ENCODE peak calls at places on chromosomes 3 and 15, in eight cellular contexts. One of them, this sample, is unnamed.

GRCh38 chr15:57296473-57297162 is 79.7 kb upstream of the CGNL1 start:
- DNase-seq in choroid plexus epithelial cell: no peak
- DNase-seq in fibroblast of the aortic adventitia: no peak
- DNase-seq in mesothelial cell of epicardium: no peak
- DNase-seq in HFFc6: no peak
- DNase-seq in progenitor cell of endocrine pancreas: no peak
- DNase-seq in nephron progenitor cell: no peak
- DNase-seq in ovary: no peak
- DNase-seq in this sample: no peak

GRCh38 chr15:92924216-92924615 is 24.1 kb downstream of the CHD2 start:
- DNase-seq in progenitor cell of endocrine pancreas: no peak
- DNase-seq in ovary: no peak
- DNase-seq in HFFc6: no peak
- DNase-seq in nephron progenitor cell: no peak
- DNase-seq in fibroblast of the aortic adventitia: peak
- DNase-seq in mesothelial cell of epicardium: no peak
- DNase-seq in choroid plexus epithelial cell: no peak
- DNase-seq in this sample: no peak

GRCh38 chr3:38039101-38039898 is at the start of gene DLEC1:
- DNase-seq in HFFc6: peak
- DNase-seq in choroid plexus epithelial cell: peak
- DNase-seq in progenitor cell of endocrine pancreas: no peak
- DNase-seq in ovary: peak
- DNase-seq in fibroblast of the aortic adventitia: peak
- DNase-seq in nephron progenitor cell: peak
- DNase-seq in mesothelial cell of epicardium: no peak
- DNase-seq in this sample: no peak

GRCh38 chr3:106249159-106249558 is 380.3 kb upstream of the CBLB start:
- DNase-seq in progenitor cell of endocrine pancreas: no peak
- DNase-seq in mesothelial cell of epicardium: no peak
- DNase-seq in HFFc6: no peak
- DNase-seq in fibroblast of the aortic adventitia: peak
- DNase-seq in choroid plexus epithelial cell: peak
- DNase-seq in nephron progenitor cell: no peak
- DNase-seq in ovary: no peak
- DNase-seq in this sample: peak

GRCh38 chr3:65303431-65303830 is 615.6 kb upstream of the ADAMTS9 start:
- DNase-seq in mesothelial cell of epicardium: no peak
- DNase-seq in HFFc6: no peak
- DNase-seq in nephron progenitor cell: no peak
- DNase-seq in ovary: no peak
- DNase-seq in fibroblast of the aortic adventitia: no peak
- DNase-seq in choroid plexus epithelial cell: no peak
- DNase-seq in progenitor cell of endocrine pancreas: no peak
- DNase-seq in this sample: peak

GRCh38 chr3:71695000-71695482 is 30.2 kb downstream of the EIF4E3 start:
- DNase-seq in choroid plexus epithelial cell: peak
- DNase-seq in mesothelial cell of epicardium: no peak
- DNase-seq in fibroblast of the aortic adventitia: no peak
- DNase-seq in progenitor cell of endocrine pancreas: no peak
- DNase-seq in HFFc6: no peak
- DNase-seq in ovary: peak
- DNase-seq in nephron progenitor cell: no peak
- DNase-seq in this sample: no peak

GRCh38 chr3:4506559-4507009 is 13.4 kb downstream of the ITPR1 start:
- DNase-seq in ovary: no peak
- DNase-seq in progenitor cell of endocrine pancreas: no peak
- DNase-seq in HFFc6: no peak
- DNase-seq in mesothelial cell of epicardium: no peak
- DNase-seq in fibroblast of the aortic adventitia: no peak
- DNase-seq in choroid plexus epithelial cell: no peak
- DNase-seq in nephron progenitor cell: no peak
- DNase-seq in this sample: no peak

GRCh38 chr15:69656271-69657030 is 203.8 kb downstream of the RPLP1 start:
- DNase-seq in choroid plexus epithelial cell: no peak
- DNase-seq in ovary: no peak
- DNase-seq in mesothelial cell of epicardium: no peak
- DNase-seq in HFFc6: no peak
- DNase-seq in progenitor cell of endocrine pancreas: no peak
- DNase-seq in nephron progenitor cell: no peak
- DNase-seq in fibroblast of the aortic adventitia: no peak
- DNase-seq in this sample: no peak

GRCh38 chr15:88913017-88913849 is at the start of gene MFGE8:
- DNase-seq in mesothelial cell of epicardium: peak
- DNase-seq in ovary: peak
- DNase-seq in progenitor cell of endocrine pancreas: peak
- DNase-seq in choroid plexus epithelial cell: peak
- DNase-seq in nephron progenitor cell: peak
- DNase-seq in fibroblast of the aortic adventitia: peak
- DNase-seq in HFFc6: peak
- DNase-seq in this sample: peak

GRCh38 chr3:131033480-131034080 is 6.9 kb downstream of the NEK11 start:
- DNase-seq in HFFc6: peak
- DNase-seq in fibroblast of the aortic adventitia: peak
- DNase-seq in progenitor cell of endocrine pancreas: no peak
- DNase-seq in mesothelial cell of epicardium: no peak
- DNase-seq in nephron progenitor cell: peak
- DNase-seq in choroid plexus epithelial cell: peak
- DNase-seq in ovary: no peak
- DNase-seq in this sample: no peak

GRCh38 chr3:101383156-101383575 is 62.8 kb upstream of the IMPG2 start:
- DNase-seq in progenitor cell of endocrine pancreas: no peak
- DNase-seq in HFFc6: no peak
- DNase-seq in mesothelial cell of epicardium: no peak
- DNase-seq in nephron progenitor cell: peak
- DNase-seq in choroid plexus epithelial cell: peak
- DNase-seq in ovary: no peak
- DNase-seq in fibroblast of the aortic adventitia: peak
- DNase-seq in this sample: no peak

GRCh38 chr3:120852412-120852811 is 55.6 kb upstream of the STXBP5L start:
- DNase-seq in progenitor cell of endocrine pancreas: no peak
- DNase-seq in ovary: no peak
- DNase-seq in mesothelial cell of epicardium: no peak
- DNase-seq in HFFc6: no peak
- DNase-seq in nephron progenitor cell: no peak
- DNase-seq in fibroblast of the aortic adventitia: no peak
- DNase-seq in choroid plexus epithelial cell: no peak
- DNase-seq in this sample: no peak

GRCh38 chr3:39637807-39638206 is 170.3 kb downstream of the MOBP start:
- DNase-seq in nephron progenitor cell: no peak
- DNase-seq in progenitor cell of endocrine pancreas: no peak
- DNase-seq in choroid plexus epithelial cell: peak
- DNase-seq in HFFc6: peak
- DNase-seq in ovary: no peak
- DNase-seq in fibroblast of the aortic adventitia: peak
- DNase-seq in mesothelial cell of epicardium: no peak
- DNase-seq in this sample: peak

GRCh38 chr3:23041918-23042696 is 161.0 kb upstream of the UBE2E2 start:
- DNase-seq in mesothelial cell of epicardium: no peak
- DNase-seq in nephron progenitor cell: no peak
- DNase-seq in choroid plexus epithelial cell: peak
- DNase-seq in progenitor cell of endocrine pancreas: no peak
- DNase-seq in HFFc6: no peak
- DNase-seq in fibroblast of the aortic adventitia: peak
- DNase-seq in ovary: no peak
- DNase-seq in this sample: peak

GRCh38 chr15:31402511-31403056 is 75.9 kb downstream of the KLF13 start:
- DNase-seq in choroid plexus epithelial cell: peak
- DNase-seq in fibroblast of the aortic adventitia: peak
- DNase-seq in HFFc6: no peak
- DNase-seq in nephron progenitor cell: no peak
- DNase-seq in ovary: peak
- DNase-seq in progenitor cell of endocrine pancreas: no peak
- DNase-seq in mesothelial cell of epicardium: no peak
- DNase-seq in this sample: peak

GRCh38 chr15:75606711-75607684 is 18.5 kb downstream of the SNUPN start:
- DNase-seq in nephron progenitor cell: no peak
- DNase-seq in fibroblast of the aortic adventitia: no peak
- DNase-seq in ovary: no peak
- DNase-seq in HFFc6: no peak
- DNase-seq in progenitor cell of endocrine pancreas: no peak
- DNase-seq in choroid plexus epithelial cell: peak
- DNase-seq in mesothelial cell of epicardium: no peak
- DNase-seq in this sample: no peak

GRCh38 chr3:27910456-27910855 is 188.3 kb upstream of the EOMES start:
- DNase-seq in nephron progenitor cell: no peak
- DNase-seq in progenitor cell of endocrine pancreas: no peak
- DNase-seq in mesothelial cell of epicardium: no peak
- DNase-seq in fibroblast of the aortic adventitia: peak
- DNase-seq in choroid plexus epithelial cell: no peak
- DNase-seq in ovary: no peak
- DNase-seq in HFFc6: no peak
- DNase-seq in this sample: no peak

DNA sequence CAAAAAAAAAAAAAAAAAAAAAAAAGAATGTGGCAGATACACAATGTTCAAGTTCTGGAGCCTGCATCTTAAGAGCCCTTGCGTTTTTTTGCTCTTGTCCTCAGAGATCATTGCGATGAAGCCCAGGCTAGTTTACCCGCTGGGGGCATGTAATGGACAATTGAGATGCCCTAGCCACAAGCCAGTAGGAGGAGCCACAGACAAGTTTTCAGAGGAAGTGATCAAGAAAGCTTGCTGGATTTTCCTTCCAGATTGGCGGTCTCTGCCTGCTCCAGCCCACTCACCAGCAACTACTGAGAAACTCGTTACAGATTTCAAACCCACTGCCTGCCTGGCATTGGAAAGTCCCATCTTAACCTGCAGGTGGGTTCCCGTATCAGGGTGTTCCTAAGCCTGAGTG is 192.1 kb upstream of the EOMES start:
- DNase-seq in ovary: no peak
- DNase-seq in fibroblast of the aortic adventitia: no peak
- DNase-seq in progenitor cell of endocrine pancreas: no peak
- DNase-seq in choroid plexus epithelial cell: peak
- DNase-seq in nephron progenitor cell: no peak
- DNase-seq in mesothelial cell of epicardium: no peak
- DNase-seq in HFFc6: no peak
- DNase-seq in this sample: no peak
- TF ChIP-seq CTCF in ovary: no peak
- TF ChIP-seq CTCF in fibroblast of the aortic adventitia: no peak
- TF ChIP-seq CTCF in progenitor cell of endocrine pancreas: no peak
- TF ChIP-seq CTCF in choroid plexus epithelial cell: peak
- TF ChIP-seq CTCF in nephron progenitor cell: no peak
- TF ChIP-seq CTCF in mesothelial cell of epicardium: no peak
- TF ChIP-seq CTCF in HFFc6: no peak
- TF ChIP-seq CTCF in this sample: peak

DNA sequence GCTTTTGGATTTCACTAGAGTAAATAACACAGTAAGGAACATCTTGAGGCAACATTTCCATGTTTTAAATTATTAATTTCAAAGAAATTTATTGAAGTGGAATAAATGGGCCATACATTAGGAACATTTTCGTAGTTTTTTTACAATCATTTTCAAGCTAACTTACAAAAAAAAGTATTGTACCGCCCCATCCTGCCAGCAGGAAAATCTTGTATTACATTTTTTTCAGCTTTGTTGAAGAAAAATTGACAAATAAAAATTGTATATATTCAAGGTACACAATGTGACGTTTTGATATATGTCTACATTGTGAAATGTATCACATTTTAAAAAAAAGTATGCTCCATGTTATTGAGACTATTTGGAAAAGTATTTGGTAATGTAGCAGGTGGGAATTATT is 1001.9 kb upstream of the NR2F2 start:
- DNase-seq in HFFc6: no peak
- DNase-seq in ovary: no peak
- DNase-seq in fibroblast of the aortic adventitia: no peak
- DNase-seq in choroid plexus epithelial cell: no peak
- DNase-seq in mesothelial cell of epicardium: no peak
- DNase-seq in progenitor cell of endocrine pancreas: no peak
- DNase-seq in nephron progenitor cell: no peak
- DNase-seq in this sample: no peak
- TF ChIP-seq CTCF in HFFc6: peak
- TF ChIP-seq CTCF in ovary: peak
- TF ChIP-seq CTCF in fibroblast of the aortic adventitia: no peak
- TF ChIP-seq CTCF in choroid plexus epithelial cell: no peak
- TF ChIP-seq CTCF in mesothelial cell of epicardium: no peak
- TF ChIP-seq CTCF in progenitor cell of endocrine pancreas: no peak
- TF ChIP-seq CTCF in nephron progenitor cell: peak
- TF ChIP-seq CTCF in this sample: no peak

GRCh38 chr3:134126153-134126552 is 96.4 kb upstream of the SLCO2A1 start:
- DNase-seq in mesothelial cell of epicardium: no peak
- DNase-seq in HFFc6: no peak
- DNase-seq in choroid plexus epithelial cell: peak
- DNase-seq in nephron progenitor cell: no peak
- DNase-seq in progenitor cell of endocrine pancreas: no peak
- DNase-seq in ovary: no peak
- DNase-seq in fibroblast of the aortic adventitia: no peak
- DNase-seq in this sample: no peak
- TF ChIP-seq CTCF in mesothelial cell of epicardium: no peak
- TF ChIP-seq CTCF in HFFc6: peak
- TF ChIP-seq CTCF in choroid plexus epithelial cell: peak
- TF ChIP-seq CTCF in nephron progenitor cell: no peak
- TF ChIP-seq CTCF in progenitor cell of endocrine pancreas: no peak
- TF ChIP-seq CTCF in ovary: no peak
- TF ChIP-seq CTCF in fibroblast of the aortic adventitia: peak
- TF ChIP-seq CTCF in this sample: peak

GRCh38 chr3:14949126-14949525 is 1.7 kb downstream of the NR2C2 start:
- DNase-seq in HFFc6: no peak
- DNase-seq in choroid plexus epithelial cell: peak
- DNase-seq in ovary: no peak
- DNase-seq in mesothelial cell of epicardium: no peak
- DNase-seq in nephron progenitor cell: no peak
- DNase-seq in progenitor cell of endocrine pancreas: no peak
- DNase-seq in fibroblast of the aortic adventitia: no peak
- DNase-seq in this sample: no peak

GRCh38 chr3:14947886-14948608 is 664 bp downstream of the NR2C2 start:
- DNase-seq in mesothelial cell of epicardium: peak
- DNase-seq in choroid plexus epithelial cell: peak
- DNase-seq in HFFc6: peak
- DNase-seq in progenitor cell of endocrine pancreas: peak
- DNase-seq in nephron progenitor cell: peak
- DNase-seq in fibroblast of the aortic adventitia: peak
- DNase-seq in ovary: peak
- DNase-seq in this sample: peak

GRCh38 chr3:14947105-14947885 is at the start of gene NR2C2:
- DNase-seq in HFFc6: peak
- DNase-seq in nephron progenitor cell: peak
- DNase-seq in mesothelial cell of epicardium: peak
- DNase-seq in fibroblast of the aortic adventitia: peak
- DNase-seq in progenitor cell of endocrine pancreas: peak
- DNase-seq in ovary: peak
- DNase-seq in choroid plexus epithelial cell: peak
- DNase-seq in this sample: no peak

GRCh38 chr3:14950274-14950673 is 2.9 kb downstream of the NR2C2 start:
- DNase-seq in fibroblast of the aortic adventitia: no peak
- DNase-seq in choroid plexus epithelial cell: no peak
- DNase-seq in mesothelial cell of epicardium: no peak
- DNase-seq in progenitor cell of endocrine pancreas: no peak
- DNase-seq in ovary: no peak
- DNase-seq in nephron progenitor cell: no peak
- DNase-seq in HFFc6: no peak
- DNase-seq in this sample: no peak

DNA sequence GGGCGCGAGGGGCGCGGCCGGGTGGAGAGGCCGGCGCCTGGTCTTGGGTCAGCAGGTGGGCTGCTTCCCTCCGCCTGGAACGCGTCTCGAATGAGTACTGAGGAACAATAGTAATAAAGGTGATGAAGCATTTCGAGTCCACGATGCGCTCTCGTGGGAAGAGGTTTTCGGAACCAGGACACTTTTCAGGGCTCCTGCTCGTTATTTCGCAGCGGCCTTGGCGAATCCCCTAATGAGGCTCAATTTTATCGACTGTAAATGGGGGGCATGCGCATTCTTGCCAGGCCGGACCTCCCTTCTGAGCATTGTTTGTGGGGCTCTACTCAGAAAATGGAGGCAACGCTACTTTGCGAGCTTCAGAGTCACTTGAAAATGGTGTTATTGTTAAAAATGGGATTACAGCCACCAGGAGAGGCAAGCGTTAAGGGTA is 1.2 kb downstream of the NR2C2 start:
- DNase-seq in nephron progenitor cell: no peak
- DNase-seq in fibroblast of the aortic adventitia: no peak
- DNase-seq in HFFc6: no peak
- DNase-seq in ovary: no peak
- DNase-seq in progenitor cell of endocrine pancreas: no peak
- DNase-seq in mesothelial cell of epicardium: no peak
- DNase-seq in choroid plexus epithelial cell: no peak
- DNase-seq in this sample: no peak
- TF ChIP-seq CTCF in nephron progenitor cell: no peak
- TF ChIP-seq CTCF in fibroblast of the aortic adventitia: no peak
- TF ChIP-seq CTCF in HFFc6: no peak
- TF ChIP-seq CTCF in ovary: no peak
- TF ChIP-seq CTCF in progenitor cell of endocrine pancreas: no peak
- TF ChIP-seq CTCF in mesothelial cell of epicardium: no peak
- TF ChIP-seq CTCF in choroid plexus epithelial cell: peak
- TF ChIP-seq CTCF in this sample: no peak